ENCODE peak calls at places on chromosomes 6 and 20, in five cellular contexts. One of them, this sample, is unnamed. For H3K4me1, the result is how much of the 10 kb centered on the place peaks cover.

GRCh38 chr20:8809107-8809953 is 259.6 kb upstream of the PLCB4 start:
- DNase-seq in heart right ventricle: no peak
- DNase-seq in HCT116: no peak
- DNase-seq in left ventricle myocardium inferior: no peak
- DNase-seq in OCI-LY7: no peak
- DNase-seq in this sample: no peak

GRCh38 chr6:169263836-169264608 is 10.4 kb upstream of the THBS2 start:
- DNase-seq in heart right ventricle: peak
- DNase-seq in HCT116: no peak
- DNase-seq in left ventricle myocardium inferior: peak
- DNase-seq in OCI-LY7: no peak
- DNase-seq in this sample: no peak

GRCh38 chr6:16684896-16685554 is 76.2 kb downstream of the ATXN1 start:
- DNase-seq in HCT116: peak
- DNase-seq in left ventricle myocardium inferior: no peak
- DNase-seq in OCI-LY7: no peak
- DNase-seq in heart right ventricle: no peak
- DNase-seq in this sample: no peak

GRCh38 chr20:15619816-15620215 is 953.4 kb downstream of the KIF16B start:
- DNase-seq in OCI-LY7: no peak
- DNase-seq in left ventricle myocardium inferior: no peak
- DNase-seq in HCT116: no peak
- DNase-seq in heart right ventricle: no peak
- DNase-seq in this sample: no peak

GRCh38 chr6:17276766-17277165 is 4.4 kb upstream of the RBM24 start:
- DNase-seq in HCT116: no peak
- DNase-seq in OCI-LY7: no peak
- DNase-seq in heart right ventricle: peak
- DNase-seq in left ventricle myocardium inferior: peak
- DNase-seq in this sample: peak

GRCh38 chr6:42046491-42047219 is 3.7 kb upstream of the TAF8 start:
- DNase-seq in OCI-LY7: peak
- DNase-seq in heart right ventricle: no peak
- DNase-seq in HCT116: no peak
- DNase-seq in left ventricle myocardium inferior: no peak
- DNase-seq in this sample: no peak

GRCh38 chr6:93675856-93676255 is 256.5 kb upstream of the EPHA7 start:
- DNase-seq in left ventricle myocardium inferior: no peak
- DNase-seq in OCI-LY7: no peak
- DNase-seq in heart right ventricle: no peak
- DNase-seq in HCT116: no peak
- DNase-seq in this sample: no peak

GRCh38 chr6:14059791-14060436 is 57.7 kb upstream of the CD83 start:
- DNase-seq in heart right ventricle: peak
- DNase-seq in OCI-LY7: no peak
- DNase-seq in HCT116: no peak
- DNase-seq in left ventricle myocardium inferior: peak
- DNase-seq in this sample: no peak

GRCh38 chr20:14573676-14574075 is 236.3 kb upstream of the FLRT3 start:
- DNase-seq in left ventricle myocardium inferior: no peak
- DNase-seq in heart right ventricle: no peak
- DNase-seq in HCT116: no peak
- DNase-seq in OCI-LY7: no peak
- DNase-seq in this sample: no peak

GRCh38 chr6:170152111-170152926 is 138.6 kb downstream of the DLL1 start:
- DNase-seq in OCI-LY7: no peak
- DNase-seq in left ventricle myocardium inferior: peak
- DNase-seq in heart right ventricle: peak
- DNase-seq in HCT116: no peak
- DNase-seq in this sample: peak

GRCh38 chr6:82651845-82652333 is 288.3 kb downstream of the TPBG start:
- DNase-seq in OCI-LY7: no peak
- DNase-seq in heart right ventricle: no peak
- DNase-seq in HCT116: no peak
- DNase-seq in left ventricle myocardium inferior: no peak
- DNase-seq in this sample: no peak

GRCh38 chr20:32356935-32357868 is 929 bp upstream of the ASXL1 start:
- DNase-seq in left ventricle myocardium inferior: no peak
- DNase-seq in OCI-LY7: no peak
- DNase-seq in HCT116: peak
- DNase-seq in heart right ventricle: peak
- DNase-seq in this sample: peak

GRCh38 chr6:136095961-136096360 is 154.2 kb downstream of the MTFR2 start:
- DNase-seq in OCI-LY7: no peak
- DNase-seq in heart right ventricle: peak
- DNase-seq in left ventricle myocardium inferior: peak
- DNase-seq in HCT116: no peak
- DNase-seq in this sample: peak

GRCh38 chr6:52253494-52253893 is 9.2 kb upstream of the IL17F start:
- DNase-seq in left ventricle myocardium inferior: no peak
- DNase-seq in HCT116: no peak
- DNase-seq in heart right ventricle: no peak
- DNase-seq in OCI-LY7: no peak
- DNase-seq in this sample: no peak

GRCh38 chr6:80143312-80143960 is 37.0 kb downstream of the BCKDHB start:
- DNase-seq in OCI-LY7: no peak
- DNase-seq in heart right ventricle: peak
- DNase-seq in left ventricle myocardium inferior: peak
- DNase-seq in HCT116: peak
- DNase-seq in this sample: no peak

GRCh38 chr6:75044846-75045245 is 161.0 kb downstream of the COL12A1 start:
- DNase-seq in OCI-LY7: no peak
- DNase-seq in HCT116: no peak
- DNase-seq in left ventricle myocardium inferior: no peak
- DNase-seq in heart right ventricle: no peak
- DNase-seq in this sample: no peak

GRCh38 chr6:100088009-100088408 is 94.0 kb upstream of the MCHR2 start:
- DNase-seq in left ventricle myocardium inferior: no peak
- DNase-seq in HCT116: peak
- DNase-seq in OCI-LY7: no peak
- DNase-seq in heart right ventricle: no peak
- DNase-seq in this sample: no peak

GRCh38 chr6:89895273-89895874 is 1.1 kb downstream of the GJA10 start:
- DNase-seq in OCI-LY7: no peak
- DNase-seq in HCT116: no peak
- DNase-seq in left ventricle myocardium inferior: no peak
- DNase-seq in heart right ventricle: peak
- DNase-seq in this sample: no peak

GRCh38 chr6:2658788-2659187 is 91.9 kb downstream of the MYLK4 start:
- DNase-seq in left ventricle myocardium inferior: no peak
- DNase-seq in OCI-LY7: peak
- DNase-seq in HCT116: peak
- DNase-seq in heart right ventricle: no peak
- DNase-seq in this sample: no peak

GRCh38 chr6:144346719-144347446 is 61.7 kb downstream of the UTRN start:
- DNase-seq in left ventricle myocardium inferior: no peak
- DNase-seq in HCT116: peak
- DNase-seq in OCI-LY7: no peak
- DNase-seq in heart right ventricle: peak
- DNase-seq in this sample: no peak

GRCh38 chr6:22888147-22888831 is 318.9 kb downstream of the HDGFL1 start:
- DNase-seq in left ventricle myocardium inferior: no peak
- DNase-seq in OCI-LY7: no peak
- DNase-seq in heart right ventricle: no peak
- DNase-seq in HCT116: no peak
- DNase-seq in this sample: no peak

GRCh38 chr6:16276991-16277981 is 38.9 kb downstream of the GMPR start:
- DNase-seq in heart right ventricle: peak
- DNase-seq in OCI-LY7: peak
- DNase-seq in HCT116: peak
- DNase-seq in left ventricle myocardium inferior: peak
- DNase-seq in this sample: peak

GRCh38 chr6:81480139-81480538 is 272.3 kb downstream of the TENT5A start:
- DNase-seq in left ventricle myocardium inferior: no peak
- DNase-seq in HCT116: no peak
- DNase-seq in OCI-LY7: no peak
- DNase-seq in heart right ventricle: no peak
- DNase-seq in this sample: no peak

GRCh38 chr6:786946-787763 is 94.2 kb upstream of the EXOC2 start:
- DNase-seq in HCT116: peak
- DNase-seq in heart right ventricle: no peak
- DNase-seq in left ventricle myocardium inferior: no peak
- DNase-seq in OCI-LY7: peak
- DNase-seq in this sample: no peak

GRCh38 chr20:7980332-7981046 is 39.1 kb downstream of the TMX4 start:
- DNase-seq in OCI-LY7: peak
- DNase-seq in HCT116: peak
- DNase-seq in heart right ventricle: no peak
- DNase-seq in left ventricle myocardium inferior: no peak
- DNase-seq in this sample: no peak

GRCh38 chr20:56589633-56590032 is 39.5 kb upstream of the TFAP2C start:
- DNase-seq in heart right ventricle: no peak
- DNase-seq in left ventricle myocardium inferior: no peak
- DNase-seq in OCI-LY7: no peak
- DNase-seq in HCT116: no peak
- DNase-seq in this sample: no peak

GRCh38 chr6:141359953-141360352 is 772.8 kb upstream of the GJE1 start:
- DNase-seq in heart right ventricle: peak
- DNase-seq in left ventricle myocardium inferior: no peak
- DNase-seq in OCI-LY7: no peak
- DNase-seq in HCT116: no peak
- DNase-seq in this sample: no peak

GRCh38 chr6:32559747-32560146 is 29.7 kb upstream of the HLA-DRB5 start:
- DNase-seq in heart right ventricle: no peak
- DNase-seq in HCT116: no peak
- DNase-seq in left ventricle myocardium inferior: no peak
- DNase-seq in OCI-LY7: no peak
- DNase-seq in this sample: no peak

GRCh38 chr6:158174024-158174423 is 5.9 kb downstream of the GTF2H5 start:
- DNase-seq in left ventricle myocardium inferior: no peak
- DNase-seq in HCT116: no peak
- DNase-seq in heart right ventricle: no peak
- DNase-seq in OCI-LY7: no peak
- DNase-seq in this sample: no peak
- H3K4me3 ChIP-seq in left ventricle myocardium inferior: no peak
- H3K4me3 ChIP-seq in HCT116: no peak
- H3K4me3 ChIP-seq in heart right ventricle: no peak
- H3K4me3 ChIP-seq in OCI-LY7: no peak
- H3K4me3 ChIP-seq in this sample: no peak

GRCh38 chr6:157079774-157080173 is 243.5 kb downstream of the TMEM242 start:
- DNase-seq in OCI-LY7: no peak
- DNase-seq in HCT116: no peak
- DNase-seq in heart right ventricle: no peak
- DNase-seq in left ventricle myocardium inferior: no peak
- DNase-seq in this sample: no peak

GRCh38 chr6:157079277-157079676 is 244.0 kb downstream of the TMEM242 start:
- DNase-seq in HCT116: no peak
- DNase-seq in heart right ventricle: no peak
- DNase-seq in OCI-LY7: no peak
- DNase-seq in left ventricle myocardium inferior: no peak
- DNase-seq in this sample: no peak

GRCh38 chr6:157077251-157077650 is 246.1 kb downstream of the TMEM242 start:
- DNase-seq in heart right ventricle: no peak
- DNase-seq in HCT116: no peak
- DNase-seq in left ventricle myocardium inferior: no peak
- DNase-seq in OCI-LY7: no peak
- DNase-seq in this sample: no peak

GRCh38 chr6:157076427-157076774 is 246.9 kb downstream of the TMEM242 start:
- DNase-seq in HCT116: no peak
- DNase-seq in heart right ventricle: no peak
- DNase-seq in OCI-LY7: no peak
- DNase-seq in left ventricle myocardium inferior: no peak
- DNase-seq in this sample: no peak

DNA sequence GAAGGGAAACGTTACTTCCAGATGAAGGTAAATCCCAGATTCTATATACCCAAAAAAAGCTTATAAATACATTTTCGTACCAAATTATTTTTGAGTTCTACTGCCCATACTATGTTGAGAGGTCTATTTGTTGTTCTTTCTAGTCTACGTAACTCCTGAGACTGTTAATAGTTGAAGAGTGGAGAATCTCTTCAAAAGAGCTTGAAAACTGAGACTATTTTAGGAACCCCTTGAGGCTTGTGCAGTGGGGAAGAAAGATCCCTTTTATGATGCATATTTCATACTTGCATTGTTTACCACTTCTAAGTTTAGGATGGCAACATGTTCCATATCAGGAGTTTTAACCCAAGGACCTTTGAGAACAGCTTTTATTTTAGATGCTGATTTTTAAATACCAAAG is 245.0 kb downstream of the TMEM242 start:
- DNase-seq in OCI-LY7: no peak
- DNase-seq in heart right ventricle: no peak
- DNase-seq in HCT116: no peak
- DNase-seq in left ventricle myocardium inferior: no peak
- DNase-seq in this sample: no peak
- H3K4me1 ChIP-seq in OCI-LY7: under half
- H3K4me1 ChIP-seq in heart right ventricle: half or more
- H3K4me1 ChIP-seq in HCT116: under half
- H3K4me1 ChIP-seq in left ventricle myocardium inferior: half or more
- H3K4me1 ChIP-seq in this sample: under half

DNA sequence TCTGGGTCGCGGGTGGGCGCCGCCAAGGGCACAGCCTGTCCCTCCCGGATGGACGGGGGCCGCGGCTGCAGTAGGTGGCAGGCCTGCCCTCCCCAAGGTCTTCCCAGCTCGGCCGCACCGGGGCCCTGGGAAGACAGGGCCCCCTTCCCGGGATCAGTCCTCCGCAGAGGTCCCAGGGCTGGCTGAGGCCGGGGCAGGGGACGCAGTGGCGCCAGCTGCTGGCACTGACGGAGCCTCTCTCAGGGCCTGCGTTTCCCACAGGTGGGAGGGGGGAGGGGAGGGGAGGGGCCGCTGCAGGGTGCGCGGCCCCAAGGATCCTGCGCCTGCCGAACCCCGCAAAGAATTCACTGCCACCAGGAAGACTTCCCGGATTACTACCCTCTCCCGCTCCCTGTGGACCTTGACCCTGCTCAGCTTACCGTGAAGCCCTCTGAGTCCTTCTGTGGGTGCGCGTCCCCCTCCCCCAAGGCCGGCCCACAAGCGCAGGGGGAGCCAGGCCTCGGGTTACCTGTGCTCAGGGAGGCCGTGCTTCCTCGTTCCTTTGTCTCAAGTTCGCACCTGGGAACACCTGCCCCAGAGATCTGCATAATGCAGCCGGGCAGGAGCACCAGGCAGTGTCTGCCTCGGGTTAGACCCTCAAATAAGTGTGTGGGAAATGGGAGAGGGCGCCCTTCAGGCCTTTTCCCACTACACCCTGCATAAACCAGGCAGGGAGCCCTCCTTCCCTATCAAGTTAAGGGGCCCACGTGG is 5.1 kb downstream of the LZTS3 start:
- DNase-seq in HCT116: no peak
- DNase-seq in heart right ventricle: no peak
- DNase-seq in OCI-LY7: no peak
- DNase-seq in left ventricle myocardium inferior: peak
- DNase-seq in this sample: no peak
- H3K4me3 ChIP-seq in HCT116: no peak
- H3K4me3 ChIP-seq in heart right ventricle: peak
- H3K4me3 ChIP-seq in OCI-LY7: no peak
- H3K4me3 ChIP-seq in left ventricle myocardium inferior: peak
- H3K4me3 ChIP-seq in this sample: no peak

DNA sequence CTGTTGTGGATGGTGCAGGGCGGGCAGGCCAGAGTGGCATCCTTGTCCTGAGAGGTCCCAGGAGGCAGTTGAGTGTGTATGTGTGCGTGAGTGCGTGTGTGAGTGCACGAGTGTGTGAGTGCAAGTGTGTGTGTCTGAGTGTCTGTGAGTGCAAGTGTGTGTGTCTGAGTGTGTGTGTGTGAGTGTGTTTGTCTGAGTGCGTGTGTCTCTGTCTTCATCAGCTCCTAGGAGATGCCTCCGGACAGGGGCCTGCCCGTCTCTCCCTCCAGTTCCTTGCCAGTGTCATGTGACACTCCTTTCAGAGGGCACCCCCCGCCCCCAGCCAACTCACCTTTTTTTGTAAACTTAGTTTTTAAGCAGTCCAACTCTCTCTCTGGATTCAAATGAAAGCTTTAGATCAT is 12.3 kb downstream of the IGF2R start:
- DNase-seq in left ventricle myocardium inferior: no peak
- DNase-seq in heart right ventricle: no peak
- DNase-seq in HCT116: no peak
- DNase-seq in OCI-LY7: no peak
- DNase-seq in this sample: no peak
- H3K4me1 ChIP-seq in left ventricle myocardium inferior: half or more
- H3K4me1 ChIP-seq in heart right ventricle: half or more
- H3K4me1 ChIP-seq in HCT116: under half
- H3K4me1 ChIP-seq in OCI-LY7: half or more
- H3K4me1 ChIP-seq in this sample: half or more

This sample was measured in gastrocnemius medialis.